ENCODE peak calls at places on chromosomes 7 and 10, in eight cellular contexts. S is CD8-positive, alpha-beta T cell; G is H1; T is RWPE2; K is OCI-LY7; Q is upper lobe of left lung; J is heart left ventricle; L is brain microvascular endothelial cell. N is an unnamed sample.

GRCh38 chr7:20793686-20794394 is 7.2 kb upstream of the SP8 start:
- DNase-seq in S (no peak), G (no peak), T (no peak), K (no peak), Q (no peak), J (no peak), L (no peak), N (no peak)

GRCh38 chr7:15571303-15571878 is 9.6 kb upstream of the AGMO start:
- DNase-seq in S (no peak), G (no peak), T (no peak), K (no peak), Q (no peak), J (no peak), L (peak; percentile 60), N (no peak)

GRCh38 chr10:71638087-71638576 is 81.4 kb downstream of the C10orf105 start:
- DNase-seq in S (no peak), G (no peak), T (no peak), K (peak; percentile 73), Q (peak; percentile 82), J (no peak), L (no peak), N (no peak)

GRCh38 chr7:16212610-16213009 is 208.7 kb downstream of the CRPPA start:
- DNase-seq in S (no peak), G (no peak), T (no peak), K (no peak), Q (no peak), J (no peak), L (no peak), N (no peak)

GRCh38 chr7:136956232-136956631 is 87.8 kb downstream of the CHRM2 start:
- DNase-seq in S (no peak), G (no peak), T (no peak), K (no peak), Q (no peak), J (no peak), L (peak; percentile 31), N (peak; percentile 42)

GRCh38 chr7:152462995-152463713 is 27.4 kb upstream of the KMT2C start:
- DNase-seq in S (no peak), G (peak; percentile 89), T (no peak), K (no peak), Q (no peak), J (peak; percentile 36), L (peak; percentile 25), N (peak; percentile 13)

GRCh38 chr7:84509522-84509921 is 314.9 kb upstream of the SEMA3A start:
- DNase-seq in S (no peak), G (no peak), T (no peak), K (no peak), Q (no peak), J (no peak), L (no peak), N (no peak)

GRCh38 chr7:139620676-139621344 is 97.3 kb downstream of the CLEC2L start:
- DNase-seq in S (no peak), G (peak; percentile 93), T (no peak), K (peak; percentile 41), Q (no peak), J (no peak), L (no peak), N (no peak)

GRCh38 chr7:130593033-130593432 is 75.5 kb downstream of the COPG2 start:
- DNase-seq in S (no peak), G (no peak), T (no peak), K (no peak), Q (no peak), J (no peak), L (no peak), N (no peak)

GRCh38 chr7:2016021-2016631 is 216.6 kb downstream of the MAD1L1 start:
- DNase-seq in S (no peak), G (peak; percentile 41), T (peak; percentile 62), K (no peak), Q (peak; percentile 14), J (no peak), L (no peak), N (no peak)

GRCh38 chr7:95209778-95210177 is 114.6 kb downstream of the PON1 start:
- DNase-seq in S (no peak), G (no peak), T (no peak), K (no peak), Q (no peak), J (no peak), L (no peak), N (no peak)

GRCh38 chr10:49620286-49620810 is 6.5 kb downstream of the CHAT start:
- DNase-seq in S (no peak), G (no peak), T (peak; percentile 43), K (no peak), Q (no peak), J (no peak), L (no peak), N (no peak)

GRCh38 chr10:773562-774161 is 84.2 kb upstream of the DIP2C start:
- DNase-seq in S (no peak), G (no peak), T (no peak), K (no peak), Q (peak; percentile 26), J (no peak), L (no peak), N (no peak)

GRCh38 chr10:123229927-123230630 is 75.9 kb downstream of the BUB3 start:
- DNase-seq in S (no peak), G (peak; percentile 19), T (no peak), K (no peak), Q (no peak), J (no peak), L (no peak), N (no peak)

GRCh38 chr7:56063500-56063881 is 595 bp upstream of the SUMF2 start:
- DNase-seq in S (no peak), G (no peak), T (no peak), K (no peak), Q (no peak), J (no peak), L (no peak), N (no peak)

GRCh38 chr7:20798694-20799121 is 12.0 kb upstream of the SP8 start:
- DNase-seq in S (no peak), G (peak; percentile 58), T (no peak), K (no peak), Q (no peak), J (no peak), L (no peak), N (no peak)

GRCh38 chr10:132337019-132337418 is 5.0 kb downstream of the LRRC27 start:
- DNase-seq in S (no peak), G (no peak), T (no peak), K (peak; percentile 23), Q (peak; percentile 51), J (no peak), L (no peak), N (no peak)
- H3K27ac ChIP-seq in S (peak overlapping the region; percentile 28), G (no peak overlapping the region), T (no peak overlapping the region), K (peak overlapping the region; percentile 34), Q (peak overlapping the region; percentile 86), J (peak overlapping the region; percentile 61), L (peak overlapping the region; percentile 27), N (peak overlapping the region; percentile 31)

GRCh38 chr10:128280271-128280670 is 154.0 kb upstream of the MKI67 start:
- DNase-seq in S (no peak), G (no peak), T (no peak), K (no peak), Q (no peak), J (no peak), L (no peak), N (no peak)
- TF ChIP-seq CTCF in S (no peak), G (no peak), T (no peak), K (no peak), Q (no peak), J (no peak), L (no peak), N (no peak)

DNA sequence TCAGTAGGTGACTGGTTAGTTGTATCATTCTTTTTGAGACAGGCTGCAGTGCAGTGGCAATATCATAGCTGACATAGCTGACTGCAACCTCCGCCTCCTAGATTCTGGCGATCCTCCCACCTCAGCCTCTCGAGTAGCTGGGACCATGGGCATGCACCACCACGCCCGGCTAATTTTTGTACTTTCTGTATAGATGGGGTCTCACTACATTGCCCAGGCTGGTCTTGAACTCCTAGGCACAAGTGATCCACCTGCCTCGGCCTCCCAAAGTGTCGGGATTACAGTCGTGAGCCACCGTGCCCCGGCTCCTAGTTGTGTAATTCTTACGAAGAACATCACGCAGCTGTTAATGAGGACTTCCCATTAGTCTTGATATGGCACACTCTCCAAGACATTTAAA is 123.4 kb upstream of the VKORC1L1 start:
- DNase-seq in S (no peak), G (no peak), T (no peak), K (no peak), Q (no peak), J (no peak), L (no peak), N (no peak)
- H3K4me3 ChIP-seq in S (no peak overlapping the region), G (no peak overlapping the region), T (peak overlapping the region; percentile 86), K (peak overlapping the region; percentile 90), Q (no peak overlapping the region), J (no peak overlapping the region), L (no peak overlapping the region), N (no peak overlapping the region)

DNA sequence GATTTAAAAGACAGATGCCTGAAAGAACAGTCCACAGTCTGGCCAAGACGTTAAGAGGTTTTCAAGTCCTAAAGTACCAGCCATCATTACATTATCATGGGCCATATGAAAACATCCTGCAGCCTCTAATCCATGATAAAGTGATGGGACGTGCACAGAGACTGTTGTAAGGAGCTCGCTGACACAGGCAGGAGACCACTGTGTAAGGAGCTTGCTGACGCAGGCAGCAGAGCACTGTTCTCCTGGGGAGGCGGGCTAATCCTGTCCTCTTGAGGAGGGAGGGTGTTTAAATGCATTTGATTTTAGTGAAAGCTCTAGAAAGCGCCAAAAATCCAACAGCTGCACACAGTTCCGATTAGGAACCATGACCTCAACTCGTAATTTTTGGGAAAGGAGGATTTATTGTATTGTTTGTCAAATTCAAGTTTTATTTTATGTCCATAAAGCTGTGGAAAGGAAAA is 16.9 kb downstream of the SVIL start:
- DNase-seq in S (no peak), G (no peak), T (no peak), K (no peak), Q (no peak), J (peak; percentile 30), L (no peak), N (no peak)
- H3K27ac ChIP-seq in S (no peak overlapping the region), G (no peak overlapping the region), T (no peak overlapping the region), K (no peak overlapping the region), Q (peak overlapping the region; percentile 65), J (peak overlapping the region; percentile 62), L (no peak overlapping the region), N (no peak overlapping the region)